ENCODE peak calls at places on chromosomes 6 and 20, in ten cellular contexts. W is neural progenitor cell; R is cardiac muscle cell; T is CD4-positive, alpha-beta memory T cell; B is esophagus squamous epithelium; G is GM23248; C is tibial nerve; H is right lobe of liver; K is heart left ventricle; A is SK-N-MC. Q is an unnamed sample.
A peak's percentile ranks its signal among the peaks of the same experiment; 100 is the strongest.

GRCh38 chr20:2285618-2286017 is 10.2 kb upstream of the TGM3 start:
- DNase-seq in W (no peak), R (no peak), T (no peak), B (no peak), G (no peak), C (no peak), H (no peak), K (no peak), A (no peak), Q (no peak)

GRCh38 chr20:31330893-31331292 is 22.5 kb upstream of the DEFB116 start:
- DNase-seq in W (no peak), R (no peak), T (no peak), B (no peak), G (no peak), C (no peak), H (no peak), K (no peak), A (no peak), Q (no peak)

GRCh38 chr6:116424001-116424400 is 37.2 kb upstream of the CALHM6 start:
- DNase-seq in W (no peak), R (no peak), T (no peak), B (no peak), G (peak; percentile 88), C (no peak), H (no peak), K (no peak), A (no peak), Q (no peak)

GRCh38 chr6:133748628-133749027 is 140.3 kb upstream of the TCF21 start:
- DNase-seq in W (no peak), R (no peak), T (no peak), B (no peak), G (peak; percentile 33), C (no peak), H (no peak), K (no peak), A (no peak), Q (no peak)

GRCh38 chr20:37918035-37918434 is 15.1 kb downstream of the VSTM2L start:
- DNase-seq in W (no peak), R (no peak), T (no peak), B (no peak), G (no peak), C (no peak), H (no peak), K (no peak), A (no peak), Q (no peak)

GRCh38 chr6:52834481-52834880 is 6.1 kb downstream of the GSTA5 start:
- DNase-seq in W (no peak), R (no peak), T (no peak), B (no peak), G (peak; percentile 90), C (no peak), H (no peak), K (no peak), A (no peak), Q (no peak)

GRCh38 chr6:63615590-63615989 is 20.0 kb upstream of the PHF3 start:
- DNase-seq in W (no peak), R (no peak), T (no peak), B (no peak), G (peak; percentile 52), C (no peak), H (no peak), K (no peak), A (no peak), Q (no peak)

GRCh38 chr20:41279546-41280225 is 37.8 kb downstream of the ZHX3 start:
- DNase-seq in W (no peak), R (no peak), T (no peak), B (no peak), G (no peak), C (no peak), H (no peak), K (no peak), A (no peak), Q (no peak)

GRCh38 chr20:56440346-56441007 is 27.9 kb upstream of the RTF2 start:
- DNase-seq in W (no peak), R (no peak), T (peak; percentile 70), B (no peak), G (no peak), C (no peak), H (no peak), K (no peak), A (no peak), Q (peak; percentile 59)

GRCh38 chr6:155103816-155104366 is 108.8 kb downstream of the TIAM2 start:
- DNase-seq in W (no peak), R (no peak), T (peak; percentile 10), B (no peak), G (peak; percentile 47), C (no peak), H (no peak), K (no peak), A (no peak), Q (no peak)

GRCh38 chr20:4667371-4667773 is 54.3 kb upstream of the PRND start:
- DNase-seq in W (no peak), R (peak; percentile 53), T (no peak), B (no peak), G (no peak), C (no peak), H (no peak), K (no peak), A (no peak), Q (no peak)

GRCh38 chr6:29414588-29414987 is at the start of gene OR12D1:
- DNase-seq in W (peak; percentile 9), R (no peak), T (no peak), B (no peak), G (no peak), C (no peak), H (no peak), K (no peak), A (no peak), Q (no peak)

GRCh38 chr20:47493175-47493953 is 8.3 kb upstream of the NCOA3 start:
- DNase-seq in W (no peak), R (peak; percentile 66), T (peak; percentile 29), B (no peak), G (peak; percentile 76), C (peak; percentile 90), H (peak; percentile 90), K (peak; percentile 89), A (peak; percentile 84), Q (peak; percentile 17)

GRCh38 chr6:75896526-75896925 is 147.5 kb downstream of the MYO6 start:
- DNase-seq in W (no peak), R (no peak), T (no peak), B (no peak), G (peak; percentile 10), C (no peak), H (no peak), K (no peak), A (no peak), Q (no peak)

GRCh38 chr6:157263881-157264397 is 59.4 kb downstream of the TMEM242 start:
- DNase-seq in W (no peak), R (no peak), T (no peak), B (no peak), G (no peak), C (no peak), H (no peak), K (no peak), A (no peak), Q (no peak)

DNA sequence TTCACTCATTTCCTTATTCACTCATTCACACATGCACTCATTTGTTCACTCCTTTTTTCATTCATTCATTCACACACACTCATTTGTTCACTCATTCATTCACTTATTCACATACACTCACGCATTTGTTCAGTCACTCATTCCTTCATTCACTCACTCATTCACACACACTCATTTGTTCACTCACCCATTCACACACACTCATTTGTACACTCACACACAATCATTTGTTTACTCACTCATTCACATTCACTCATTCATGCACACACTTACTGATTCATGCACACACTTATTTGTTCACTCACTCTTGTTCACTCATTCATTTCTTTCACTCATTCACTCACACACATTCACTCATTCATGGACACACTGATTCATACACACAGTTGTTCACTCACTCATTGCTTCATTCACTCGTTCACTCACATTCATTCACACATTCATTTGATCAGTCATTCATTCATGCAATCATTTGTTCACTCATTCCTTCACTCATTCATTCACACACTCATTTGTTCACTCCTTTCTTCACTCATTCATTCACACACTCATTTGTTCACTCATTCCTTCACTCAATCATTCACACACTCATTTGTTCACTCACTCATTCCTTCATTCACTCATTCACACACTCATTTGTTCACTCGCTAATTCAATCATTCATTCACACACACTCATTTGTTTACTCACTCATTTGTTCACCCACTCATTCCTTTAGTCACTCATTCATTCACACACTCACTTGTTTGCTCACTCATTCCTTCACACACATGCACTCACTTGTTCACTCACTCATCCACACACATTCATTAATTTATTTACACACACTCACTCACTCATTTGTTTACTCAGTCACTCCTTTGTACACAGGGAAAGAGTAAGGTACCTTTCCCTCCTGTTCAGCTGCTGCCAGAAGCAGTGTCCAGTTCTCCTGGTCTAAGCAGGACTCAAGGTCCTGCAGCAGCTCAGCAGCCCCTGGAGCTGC is 50.7 kb upstream of the BHLHE23 start:
- DNase-seq in W (no peak), R (no peak), T (no peak), B (no peak), G (peak; percentile 6), C (no peak), H (no peak), K (no peak), A (no peak), Q (no peak)
- H3K9me3 ChIP-seq in W (no peaks in the 10 kb centered on the region), R (no peaks in the 10 kb centered on the region), T (no peaks in the 10 kb centered on the region), B (no peaks in the 10 kb centered on the region), G (no peaks in the 10 kb centered on the region), C (no peaks in the 10 kb centered on the region), H (no peaks in the 10 kb centered on the region), K (no peaks in the 10 kb centered on the region), A (no peaks in the 10 kb centered on the region), Q (no peaks in the 10 kb centered on the region)

GRCh38 chr6:66995669-66996068 is 1288.6 kb upstream of the EYS start:
- DNase-seq in W (no peak), R (no peak), T (no peak), B (no peak), G (no peak), C (no peak), H (no peak), K (no peak), A (no peak), Q (no peak)
- H3K9me3 ChIP-seq in W (no peaks in the 10 kb centered on the region), R (no peaks in the 10 kb centered on the region), T (peaks cover 5% of the 10 kb centered on the region), B (no peaks in the 10 kb centered on the region), G (no peaks in the 10 kb centered on the region), C (no peaks in the 10 kb centered on the region), H (no peaks in the 10 kb centered on the region), K (no peaks in the 10 kb centered on the region), A (no peaks in the 10 kb centered on the region), Q (no peaks in the 10 kb centered on the region)

GRCh38 chr20:20134941-20135572 is 82.7 kb downstream of the CFAP61 start:
- DNase-seq in W (no peak), R (no peak), T (no peak), B (no peak), G (no peak), C (no peak), H (no peak), K (no peak), A (no peak), Q (no peak)
- H3K9me3 ChIP-seq in W (no peaks in the 10 kb centered on the region), R (no peaks in the 10 kb centered on the region), T (no peaks in the 10 kb centered on the region), B (no peaks in the 10 kb centered on the region), G (no peaks in the 10 kb centered on the region), C (peaks cover 4% of the 10 kb centered on the region), H (no peaks in the 10 kb centered on the region), K (peaks cover 3% of the 10 kb centered on the region), A (no peaks in the 10 kb centered on the region), Q (peaks cover 2% of the 10 kb centered on the region)

GRCh38 chr6:144675231-144675861 is 390.2 kb downstream of the UTRN start:
- DNase-seq in W (no peak), R (no peak), T (peak; percentile 40), B (no peak), G (no peak), C (no peak), H (no peak), K (no peak), A (no peak), Q (peak; percentile 16)
- H3K9me3 ChIP-seq in W (peaks cover 9% of the 10 kb centered on the region), R (no peaks in the 10 kb centered on the region), T (no peaks in the 10 kb centered on the region), B (no peaks in the 10 kb centered on the region), G (no peaks in the 10 kb centered on the region), C (peaks cover 23% of the 10 kb centered on the region), H (no peaks in the 10 kb centered on the region), K (no peaks in the 10 kb centered on the region), A (no peaks in the 10 kb centered on the region), Q (peaks cover 5% of the 10 kb centered on the region)

Q was measured in T-helper 17 cell.